ENCODE peak calls at places on chromosomes 13 and 19, in four cellular contexts. T, Z, O and L are unnamed samples.

GRCh38 chr19:45489216-45489855 is 7.5 kb downstream of the RTN2 start:
- DNase-seq in O (no peak), Z (no peak), T (no peak), L (no peak)

GRCh38 chr19:29477831-29478577 is 47.8 kb upstream of the VSTM2B start:
- DNase-seq in Z (no peak), O (no peak), T (no peak), L (no peak)

GRCh38 chr19:13764821-13765394 is 586 bp downstream of the MRI1 start:
- DNase-seq in T (peak), O (no peak), Z (no peak), L (no peak)

GRCh38 chr19:5031231-5032100 is 62.6 kb downstream of the KDM4B start:
- DNase-seq in O (peak), T (peak), Z (peak), L (peak)

GRCh38 chr13:77325371-77325941 is 1.4 kb downstream of the MYCBP2 start:
- DNase-seq in T (no peak), O (peak), Z (no peak), L (no peak)

GRCh38 chr13:111861766-111862366 is 205.1 kb upstream of the SOX1 start:
- DNase-seq in O (no peak), Z (no peak), T (no peak), L (no peak)

GRCh38 chr19:39568604-39569003 is 28.6 kb upstream of the EID2 start:
- DNase-seq in T (no peak), Z (peak), O (no peak), L (peak)

GRCh38 chr19:54137913-54138776 is 583 bp downstream of the CNOT3 start:
- DNase-seq in Z (no peak), T (no peak), O (no peak), L (no peak)

GRCh38 chr13:28636677-28637317 is 22.1 kb upstream of the POMP start:
- DNase-seq in O (peak), Z (peak), T (peak), L (peak)

GRCh38 chr19:55080121-55080914 is 4.6 kb downstream of the EPS8L1 start:
- DNase-seq in Z (peak), O (peak), T (peak), L (peak)

GRCh38 chr13:42812311-42812710 is 30.9 kb downstream of the FAM216B start:
- DNase-seq in O (no peak), Z (no peak), T (no peak), L (no peak)

GRCh38 chr13:50126378-50127016 is 111.3 kb downstream of the KCNRG start:
- DNase-seq in T (no peak), O (no peak), Z (no peak), L (peak)

GRCh38 chr13:30362005-30362788 is 54.8 kb upstream of the KATNAL1 start:
- DNase-seq in Z (no peak), O (no peak), T (no peak), L (no peak)

GRCh38 chr19:40274585-40275544 is 10.3 kb downstream of the AKT2 start:
- DNase-seq in T (no peak), O (peak), Z (no peak), L (no peak)

GRCh38 chr19:48203227-48203793 is 32.8 kb downstream of the ZSWIM9 start:
- DNase-seq in Z (no peak), O (no peak), T (no peak), L (no peak)

GRCh38 chr19:1618157-1619093 is 13.2 kb upstream of the UQCR11 start:
- DNase-seq in O (peak), Z (peak), T (no peak), L (peak)

GRCh38 chr13:113359556-113359955 is 4.4 kb downstream of the GRTP1 start:
- DNase-seq in T (no peak), O (no peak), Z (no peak), L (no peak)

GRCh38 chr19:27794444-27795042 is 1418.4 kb downstream of the UQCRFS1 start:
- DNase-seq in Z (peak), O (peak), T (no peak), L (no peak)

GRCh38 chr13:70623260-70623659 is 515.0 kb upstream of the KLHL1 start:
- DNase-seq in O (peak), Z (no peak), T (no peak), L (no peak)

GRCh38 chr19:56142087-56142787 is 1.1 kb downstream of the ZNF444 start:
- DNase-seq in T (no peak), Z (no peak), O (no peak), L (no peak)

GRCh38 chr13:111515648-111516047 is 195.2 kb downstream of the TEX29 start:
- DNase-seq in Z (no peak), T (no peak), O (no peak), L (no peak)

GRCh38 chr19:49896863-49897621 is at the start of gene IL4I1:
- DNase-seq in Z (peak), T (no peak), O (peak), L (no peak)

GRCh38 chr19:18388328-18389094 is 2.6 kb downstream of the GDF15 start:
- DNase-seq in Z (peak), O (peak), T (peak), L (no peak)

GRCh38 chr19:48591021-48591420 is 15.5 kb upstream of the SPACA4 start:
- DNase-seq in Z (peak), T (no peak), O (peak), L (peak)

GRCh38 chr19:9538183-9539058 is at the start of gene ZNF426:
- DNase-seq in Z (peak), T (peak), O (peak), L (peak)

GRCh38 chr13:109600078-109600477 is 186.3 kb downstream of the IRS2 start:
- DNase-seq in O (no peak), T (no peak), Z (no peak), L (no peak)